ENCODE peak calls at places on chromosome 19, in four cellular contexts. R, S, P and J are unnamed samples.

GRCh38 chr19:53813996-53814395 is 10.1 kb downstream of the NLRP12 start:
- DNase-seq in R (no peak), S (no peak), P (no peak), J (no peak)

GRCh38 chr19:33950141-33950805 is 153.6 kb downstream of the KCTD15 start:
- DNase-seq in R (no peak), S (no peak), P (no peak), J (no peak)

GRCh38 chr19:35204799-35205732 is 23.5 kb downstream of the FAM187B start:
- DNase-seq in R (no peak), S (no peak), P (no peak), J (no peak)

GRCh38 chr19:41901707-41902360 is 18.9 kb downstream of the ARHGEF1 start:
- DNase-seq in R (no peak), S (no peak), P (no peak), J (no peak)

GRCh38 chr19:19600793-19601346 is 17.6 kb downstream of the PBX4 start:
- DNase-seq in R (no peak), S (no peak), P (no peak), J (no peak)

GRCh38 chr19:41428481-41428859 is 1.3 kb upstream of the B3GNT8 start:
- DNase-seq in R (no peak), S (no peak), P (no peak), J (no peak)

GRCh38 chr19:51094696-51095279 is 12.1 kb upstream of the KLK14 start:
- DNase-seq in R (no peak), S (no peak), P (no peak), J (no peak)

GRCh38 chr19:55188620-55189019 is 8.5 kb upstream of the SYT5 start:
- DNase-seq in R (no peak), S (no peak), P (no peak), J (no peak)

GRCh38 chr19:50008532-50008931 is 16.6 kb downstream of the VRK3 start:
- DNase-seq in R (no peak), S (no peak), P (no peak), J (no peak)

GRCh38 chr19:12726988-12727316 is 3.2 kb upstream of the TNPO2 start:
- DNase-seq in R (no peak), S (no peak), P (no peak), J (no peak)

GRCh38 chr19:33388817-33389573 is 15.5 kb downstream of the CEBPG start:
- DNase-seq in R (no peak), S (no peak), P (no peak), J (no peak)

GRCh38 chr19:1390594-1391423 is 7.1 kb downstream of the NDUFS7 start:
- DNase-seq in R (no peak), S (no peak), P (no peak), J (no peak)

GRCh38 chr19:5960005-5961001 is 17.6 kb downstream of the RANBP3 start:
- DNase-seq in R (no peak), S (no peak), P (no peak), J (no peak)

GRCh38 chr19:7455600-7456296 is 33.1 kb downstream of the PEX11G start:
- DNase-seq in R (no peak), S (no peak), P (no peak), J (no peak)

GRCh38 chr19:21588202-21588601 is 82.8 kb downstream of the ZNF429 start:
- DNase-seq in R (no peak), S (no peak), P (no peak), J (no peak)

GRCh38 chr19:6135367-6135766 is at the start of gene ACSBG2:
- DNase-seq in R (no peak), S (no peak), P (no peak), J (no peak)